ENCODE peak calls at places on chromosomes 12 and 14, in seven cellular contexts. T, Z, H, K, Q, U and X are unnamed samples.

GRCh38 chr12:42386310-42386709 is 60.3 kb downstream of the PPHLN1 start:
- DNase-seq in T (no peak), Z (no peak), H (no peak), K (no peak), Q (no peak), U (no peak), X (no peak)

GRCh38 chr14:36070056-36071043 is 106.2 kb downstream of the PTCSC3 start:
- DNase-seq in T (peak; percentile 36), Z (peak; percentile 73), H (peak; percentile 32), K (peak; percentile 55), Q (peak; percentile 52), U (peak; percentile 4), X (peak; percentile 81)

GRCh38 chr12:108861878-108862587 is 4.7 kb upstream of the SSH1 start:
- DNase-seq in T (no peak), Z (peak; percentile 42), H (no peak), K (no peak), Q (no peak), U (no peak), X (no peak)

GRCh38 chr14:75981826-75982723 is at the start of gene TGFB3:
- DNase-seq in T (peak; percentile 90), Z (peak; percentile 82), H (peak; percentile 57), K (peak; percentile 77), Q (peak; percentile 90), U (peak; percentile 63), X (peak; percentile 85)

GRCh38 chr14:91349481-91350074 is 68.0 kb downstream of the CCDC88C start:
- DNase-seq in T (no peak), Z (no peak), H (no peak), K (no peak), Q (no peak), U (peak; percentile 37), X (no peak)

GRCh38 chr14:49950275-49951250 is 57.7 kb downstream of the ARF6 start:
- DNase-seq in T (no peak), Z (peak; percentile 81), H (no peak), K (peak; percentile 64), Q (peak; percentile 93), U (no peak), X (peak; percentile 33)

GRCh38 chr12:61996717-61997116 is 263.5 kb upstream of the USP15 start:
- DNase-seq in T (no peak), Z (no peak), H (no peak), K (no peak), Q (no peak), U (no peak), X (no peak)

GRCh38 chr14:64465208-64465821 is at the start of gene AKAP5:
- DNase-seq in T (peak; percentile 6), Z (peak; percentile 45), H (peak; percentile 55), K (peak; percentile 75), Q (peak; percentile 55), U (peak; percentile 22), X (peak; percentile 73)

GRCh38 chr14:77327111-77327510 is 6.3 kb downstream of the GSTZ1 start:
- DNase-seq in T (no peak), Z (no peak), H (no peak), K (no peak), Q (no peak), U (no peak), X (no peak)

GRCh38 chr12:7107181-7108041 is 1.6 kb downstream of the C1RL start:
- DNase-seq in T (no peak), Z (no peak), H (no peak), K (no peak), Q (no peak), U (no peak), X (no peak)

GRCh38 chr12:116887897-116888296 is 6.7 kb upstream of the HRK start:
- DNase-seq in T (no peak), Z (no peak), H (no peak), K (no peak), Q (no peak), U (no peak), X (no peak)

GRCh38 chr14:90356925-90357324 is 25.2 kb upstream of the NRDE2 start:
- DNase-seq in T (no peak), Z (no peak), H (no peak), K (no peak), Q (no peak), U (no peak), X (no peak)

GRCh38 chr14:67987596-67987995 is 168.0 kb downstream of the RAD51B start:
- DNase-seq in T (peak; percentile 18), Z (no peak), H (no peak), K (no peak), Q (no peak), U (no peak), X (peak; percentile 83)

GRCh38 chr12:78421011-78421410 is 443.6 kb upstream of the SYT1 start:
- DNase-seq in T (no peak), Z (no peak), H (no peak), K (no peak), Q (no peak), U (no peak), X (no peak)

GRCh38 chr12:31466768-31467167 is 124.2 kb downstream of the DENND5B start:
- DNase-seq in T (peak; percentile 14), Z (no peak), H (no peak), K (no peak), Q (no peak), U (no peak), X (no peak)

GRCh38 chr12:68279227-68280054 is 26.0 kb upstream of the IL22 start:
- DNase-seq in T (no peak), Z (no peak), H (no peak), K (no peak), Q (no peak), U (no peak), X (peak; percentile 64)

GRCh38 chr12:4143909-4144308 is 129.7 kb upstream of the CCND2 start:
- DNase-seq in T (no peak), Z (no peak), H (no peak), K (no peak), Q (no peak), U (no peak), X (peak; percentile 30)

GRCh38 chr14:33806905-33807304 is 144.0 kb downstream of the EGLN3 start:
- DNase-seq in T (no peak), Z (no peak), H (no peak), K (no peak), Q (no peak), U (no peak), X (no peak)

GRCh38 chr14:100421756-100422470 is 98.8 kb downstream of the SLC25A47 start:
- DNase-seq in T (no peak), Z (no peak), H (no peak), K (no peak), Q (no peak), U (no peak), X (no peak)

GRCh38 chr12:121992059-121992879 is 29.4 kb upstream of the BCL7A start:
- DNase-seq in T (peak; percentile 99), Z (no peak), H (peak; percentile 68), K (no peak), Q (peak; percentile 73), U (peak; percentile 37), X (peak; percentile 94)

GRCh38 chr12:108609535-108610335 is 11.9 kb upstream of the TMEM119 start:
- DNase-seq in T (peak; percentile 94), Z (peak; percentile 68), H (no peak), K (no peak), Q (peak; percentile 77), U (no peak), X (peak; percentile 61)

GRCh38 chr12:62767506-62767905 is 167.4 kb downstream of the PPM1H start:
- DNase-seq in T (no peak), Z (no peak), H (no peak), K (no peak), Q (no peak), U (no peak), X (peak; percentile 71)

GRCh38 chr12:131829795-131830334 is 1.7 kb downstream of the MMP17 start:
- DNase-seq in T (no peak), Z (no peak), H (no peak), K (no peak), Q (no peak), U (no peak), X (peak; percentile 40)

GRCh38 chr12:9048930-9049329 is 59.6 kb downstream of the KLRG1 start:
- DNase-seq in T (no peak), Z (no peak), H (no peak), K (no peak), Q (no peak), U (no peak), X (no peak)

GRCh38 chr14:85934123-85934885 is 404.4 kb downstream of the FLRT2 start:
- DNase-seq in T (no peak), Z (peak; percentile 14), H (no peak), K (peak; percentile 7), Q (no peak), U (peak; percentile 24), X (peak; percentile 53)